ENCODE peak calls at places on chromosome 18, in six cellular contexts. K is fibroblast of mammary gland, J is Panc1, M is MM.1S, N is right atrium auricular region, I is right lobe of liver. F is an unnamed sample.

GRCh38 chr18:22309191-22309590 is 108.5 kb downstream of the CTAGE1 start:
- DNase-seq in K (peak), J (no peak), M (no peak), N (no peak), I (no peak), F (no peak)

GRCh38 chr18:59091204-59091603 is 48.5 kb upstream of the SEC11C start:
- DNase-seq in K (no peak), J (no peak), M (no peak), N (no peak), I (no peak), F (no peak)

GRCh38 chr18:79402977-79403722 is 7.4 kb downstream of the NFATC1 start:
- DNase-seq in K (no peak), J (no peak), M (no peak), N (peak), I (peak), F (no peak)

GRCh38 chr18:11518788-11519685 is 90.4 kb upstream of the SLC35G4 start:
- DNase-seq in K (peak), J (peak), M (peak), N (no peak), I (peak), F (no peak)

GRCh38 chr18:28382215-28382879 is 205.4 kb upstream of the CDH2 start:
- DNase-seq in K (no peak), J (no peak), M (no peak), N (no peak), I (no peak), F (no peak)

GRCh38 chr18:34809697-34810096 is 99.6 kb downstream of the DTNA start:
- DNase-seq in K (peak), J (peak), M (no peak), N (peak), I (no peak), F (no peak)

GRCh38 chr18:39618265-39619003 is 2052.8 kb upstream of the CELF4 start:
- DNase-seq in K (no peak), J (no peak), M (no peak), N (no peak), I (no peak), F (no peak)

GRCh38 chr18:79548986-79549637 is 130.5 kb upstream of the CTDP1 start:
- DNase-seq in K (no peak), J (no peak), M (no peak), N (no peak), I (no peak), F (no peak)

GRCh38 chr18:46632401-46633089 is 24.5 kb downstream of the LOXHD1 start:
- DNase-seq in K (peak), J (peak), M (no peak), N (peak), I (no peak), F (peak)

GRCh38 chr18:70276416-70277145 is 12.3 kb upstream of the SOCS6 start:
- DNase-seq in K (no peak), J (no peak), M (no peak), N (no peak), I (no peak), F (no peak)

GRCh38 chr18:70279470-70279869 is 9.4 kb upstream of the SOCS6 start:
- DNase-seq in K (peak), J (no peak), M (no peak), N (no peak), I (no peak), F (no peak)

GRCh38 chr18:70284976-70285610 is 3.8 kb upstream of the SOCS6 start:
- DNase-seq in K (no peak), J (no peak), M (no peak), N (no peak), I (no peak), F (no peak)

GRCh38 chr18:70280007-70280925 is 8.6 kb upstream of the SOCS6 start:
- DNase-seq in K (peak), J (no peak), M (no peak), N (no peak), I (no peak), F (no peak)
- TF ChIP-seq CTCF in K (no peak), J (no peak), M (no peak), N (no peak), I (no peak), F (no peak)

GRCh38 chr18:3084206-3084605 is 71.3 kb upstream of the LPIN2 start:
- DNase-seq in K (no peak), J (no peak), M (no peak), N (no peak), I (no peak), F (no peak)
- H3K4me3 ChIP-seq in K (no peak), J (no peak), M (no peak), N (no peak), I (no peak), F (no peak)

DNA sequence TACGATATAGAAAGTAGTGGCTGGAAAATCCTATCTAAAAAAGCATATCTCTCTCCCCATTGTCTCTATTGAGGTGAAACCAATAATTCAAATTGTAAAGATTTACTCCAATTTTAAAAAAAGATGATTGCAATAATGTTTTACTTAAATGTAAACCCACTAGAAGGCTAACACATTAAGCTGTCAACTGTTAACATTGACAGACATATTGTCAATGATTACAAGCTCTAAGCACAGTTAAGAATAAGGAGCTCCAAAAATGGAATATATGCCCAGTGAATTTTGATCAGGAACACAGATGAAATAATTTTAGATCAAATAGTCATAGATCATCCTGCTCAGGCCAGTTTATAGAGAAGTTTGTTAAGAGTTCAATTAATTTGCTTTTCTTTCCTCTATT is 123.6 kb upstream of the NETO1 start:
- DNase-seq in K (no peak), J (no peak), M (no peak), N (no peak), I (no peak), F (no peak)
- TF ChIP-seq CTCF in K (no peak), J (no peak), M (no peak), N (no peak), I (no peak), F (no peak)

DNA sequence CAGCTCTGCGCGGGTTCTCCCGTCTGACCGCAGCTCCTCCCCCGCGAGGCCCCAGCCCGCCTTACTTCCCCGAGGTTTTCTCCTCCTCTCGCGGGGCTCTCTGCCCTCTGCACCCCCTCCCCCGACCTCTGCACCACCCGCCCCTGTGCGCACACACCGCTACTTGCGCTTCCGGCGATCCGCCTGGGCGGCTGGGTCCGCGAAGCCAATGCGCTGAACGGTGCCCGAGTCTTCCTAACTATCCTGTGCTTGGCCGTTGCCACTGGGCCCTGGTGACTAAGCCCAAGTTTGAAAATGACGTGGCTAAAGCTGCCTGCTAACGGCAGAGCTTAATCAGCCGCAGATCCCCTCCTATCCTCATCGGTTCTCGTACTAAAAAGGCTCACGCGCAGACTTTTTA is 6.2 kb downstream of the ONECUT2 start:
- DNase-seq in K (peak), J (no peak), M (no peak), N (no peak), I (no peak), F (no peak)
- H3K4me3 ChIP-seq in K (peak), J (peak), M (peak), N (no peak), I (no peak), F (no peak)

DNA sequence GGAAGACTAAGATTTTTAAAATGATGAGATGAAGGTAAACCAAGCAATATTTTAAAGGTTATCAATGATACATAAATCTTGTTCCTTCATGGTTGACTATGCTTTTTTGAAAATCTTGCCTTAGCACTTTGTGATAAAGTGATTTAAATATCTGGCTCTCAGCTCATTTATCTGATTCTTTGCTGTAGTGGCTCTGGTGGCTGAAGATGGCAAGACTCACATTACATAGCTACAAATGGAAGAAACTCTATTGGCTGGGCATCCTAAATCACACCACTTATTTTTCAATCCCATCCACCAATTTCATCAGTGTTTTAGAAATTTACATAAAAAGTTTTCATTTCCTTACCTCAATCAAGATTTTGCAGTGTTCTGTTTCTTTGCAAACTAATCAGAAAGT is 16.6 kb upstream of the APCDD1 start:
- DNase-seq in K (no peak), J (peak), M (no peak), N (no peak), I (no peak), F (no peak)
- TF ChIP-seq CTCF in K (no peak), J (peak), M (no peak), N (no peak), I (no peak), F (no peak)

DNA sequence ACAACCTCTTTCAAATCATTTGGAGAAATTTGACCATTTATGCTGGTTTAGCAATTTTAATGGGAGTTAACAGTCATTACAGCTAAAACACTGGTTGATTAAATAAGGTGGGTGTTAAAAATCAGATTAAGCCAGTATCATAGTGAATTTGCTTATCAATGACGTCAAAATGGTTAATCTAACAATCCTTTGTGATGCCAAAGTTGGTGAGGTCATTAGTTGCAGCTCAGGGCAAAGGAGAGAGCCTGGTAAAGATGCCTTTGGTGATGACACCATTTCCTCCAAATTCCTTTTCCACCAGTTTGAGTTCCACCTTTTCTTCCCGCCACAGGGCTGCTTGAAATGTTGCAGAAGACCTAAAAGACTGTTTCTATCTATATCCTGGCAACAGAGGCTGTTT is 757.1 kb upstream of the PIK3C3 start:
- DNase-seq in K (no peak), J (no peak), M (no peak), N (no peak), I (no peak), F (no peak)
- H3K4me3 ChIP-seq in K (no peak), J (no peak), M (no peak), N (no peak), I (no peak), F (no peak)

GRCh38 chr18:5890606-5891360 is 4.5 kb downstream of the TMEM200C start:
- DNase-seq in K (peak), J (no peak), M (peak), N (no peak), I (peak), F (no peak)

GRCh38 chr18:5894215-5894612 is 1.1 kb downstream of the TMEM200C start:
- DNase-seq in K (no peak), J (no peak), M (no peak), N (no peak), I (no peak), F (no peak)

GRCh38 chr18:5894613-5895299 is 566 bp downstream of the TMEM200C start:
- DNase-seq in K (no peak), J (no peak), M (no peak), N (no peak), I (no peak), F (no peak)

GRCh38 chr18:5891361-5892215 is 3.7 kb downstream of the TMEM200C start:
- DNase-seq in K (no peak), J (no peak), M (no peak), N (no peak), I (no peak), F (no peak)

DNA sequence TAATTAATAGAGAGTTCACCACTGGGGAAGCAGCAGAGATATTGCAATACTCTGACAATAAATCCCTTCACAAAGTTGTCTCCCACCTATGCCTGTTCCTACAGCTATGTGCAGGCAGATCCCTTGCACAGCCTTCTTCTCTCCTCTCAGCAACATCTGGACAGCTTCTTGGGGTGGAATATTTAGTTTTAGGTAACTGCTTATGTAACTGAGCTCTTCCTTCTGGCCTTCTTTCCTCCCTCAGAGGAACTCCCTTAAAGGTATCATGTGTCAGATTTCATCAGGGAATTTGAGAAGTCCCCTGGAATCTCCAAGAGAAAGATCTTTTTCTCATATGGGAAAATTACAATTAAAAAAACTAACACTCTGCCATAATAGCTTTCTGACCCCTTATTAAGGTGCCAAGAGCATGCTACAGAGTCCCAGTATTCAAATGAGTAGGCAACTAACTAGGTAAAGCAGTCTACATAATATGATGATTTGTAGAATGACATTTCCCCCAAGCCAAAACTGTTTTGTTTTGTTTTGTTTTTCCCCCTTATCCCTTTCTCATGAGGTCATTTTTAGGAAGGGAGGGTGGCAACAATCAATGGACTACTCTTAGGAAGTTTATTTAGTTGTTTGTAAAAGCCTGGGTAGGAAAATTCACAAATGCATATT is 2.4 kb downstream of the TMEM200C start:
- DNase-seq in K (no peak), J (no peak), M (no peak), N (no peak), I (no peak), F (no peak)
- TF ChIP-seq CTCF in K (no peak), J (no peak), M (no peak), N (no peak), I (no peak), F (no peak)

DNA sequence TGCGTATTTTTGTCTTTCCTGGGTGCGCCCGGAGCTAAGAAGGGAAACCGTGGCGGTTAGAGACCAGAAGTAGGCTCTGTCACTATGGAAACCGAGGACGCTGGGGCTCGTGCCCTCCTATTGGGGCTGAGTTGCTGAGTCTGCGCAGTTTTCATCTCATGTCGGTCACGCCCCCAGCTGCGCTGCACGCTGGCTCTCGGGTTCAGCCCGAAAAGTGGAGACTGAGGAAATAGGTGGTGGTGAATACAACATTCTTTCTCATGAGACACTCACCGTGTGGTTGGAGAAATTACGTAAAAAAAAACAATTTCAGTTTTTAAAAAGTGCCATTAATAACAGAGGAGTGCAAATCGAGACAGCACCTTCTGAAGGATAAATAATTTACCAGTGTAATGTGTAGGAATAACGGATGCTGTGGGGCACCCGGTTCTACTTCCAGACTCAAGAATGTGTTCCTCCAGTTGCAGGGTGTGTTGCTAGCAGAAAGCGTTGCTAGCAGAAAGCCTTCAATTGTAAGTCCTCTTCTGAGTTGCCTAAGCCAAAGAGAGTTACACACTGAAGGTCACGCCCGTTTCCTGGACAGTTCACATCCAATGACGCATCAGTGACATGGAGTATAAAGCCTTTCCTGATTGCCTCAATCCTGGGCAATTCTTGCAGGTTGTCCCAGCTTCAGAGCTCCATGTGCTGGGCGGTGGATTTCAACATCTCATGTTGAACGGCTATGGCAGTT is 20.4 kb upstream of the CXXC1 start:
- DNase-seq in K (peak), J (peak), M (peak), N (peak), I (peak), F (peak)
- H3K4me3 ChIP-seq in K (peak), J (peak), M (peak), N (peak), I (peak), F (peak)

GRCh38 chr18:49335677-49336076 is 124.8 kb downstream of the DYM start:
- DNase-seq in K (no peak), J (no peak), M (no peak), N (no peak), I (no peak), F (no peak)
- TF ChIP-seq CTCF in K (no peak), J (peak), M (no peak), N (no peak), I (no peak), F (no peak)

DNA sequence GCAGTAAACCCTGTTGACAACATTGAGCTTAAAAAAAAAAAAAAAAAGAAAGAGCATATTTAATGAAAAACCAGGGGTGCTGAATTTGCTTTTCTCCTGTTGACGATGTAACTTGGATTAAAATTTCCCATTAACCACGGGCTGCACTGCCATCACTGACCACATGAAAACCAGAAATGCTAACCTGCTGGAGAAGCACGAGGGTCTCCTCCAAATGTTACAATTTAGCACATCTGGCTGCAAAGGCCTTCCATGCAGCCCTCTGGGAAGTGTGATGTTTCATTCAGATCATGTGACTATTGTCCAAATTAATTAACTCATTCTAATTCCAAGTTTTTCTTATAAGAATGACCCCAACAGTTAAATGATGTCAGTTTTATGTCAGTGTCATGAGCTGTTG is 26.9 kb upstream of the SERPINB12 start:
- DNase-seq in K (no peak), J (no peak), M (no peak), N (no peak), I (no peak), F (no peak)
- H3K4me3 ChIP-seq in K (no peak), J (no peak), M (no peak), N (no peak), I (no peak), F (no peak)